ENCODE peak calls at places on chromosomes 3 and 15, in four cellular contexts. I is AG09309, H is MCF 10A, W is brain microvascular endothelial cell. X is an unnamed sample.

GRCh38 chr3:33063651-33064051 is 33.3 kb downstream of the GLB1 start:
- DNase-seq in I (peak; percentile 43), H (no peak), W (peak; percentile 23), X (peak; percentile 12)

GRCh38 chr3:100008081-100008698 is 106.1 kb downstream of the FILIP1L start:
- DNase-seq in I (no peak), H (no peak), W (no peak), X (no peak)

GRCh38 chr3:113287111-113287817 is 75.9 kb downstream of the BOC start:
- DNase-seq in I (peak; percentile 35), H (peak; percentile 71), W (peak; percentile 50), X (peak; percentile 71)

GRCh38 chr3:152444029-152444641 is 175.4 kb downstream of the MBNL1 start:
- DNase-seq in I (peak; percentile 41), H (peak; percentile 68), W (no peak), X (peak; percentile 40)

GRCh38 chr3:170418422-170419300 is at the start of gene CLDN11:
- DNase-seq in I (no peak), H (no peak), W (no peak), X (no peak)

GRCh38 chr3:170905862-170906261 is 2.6 kb downstream of the EIF5A2 start:
- DNase-seq in I (no peak), H (no peak), W (no peak), X (no peak)

GRCh38 chr15:78879517-78880241 is 7.0 kb downstream of the MORF4L1 start:
- DNase-seq in I (no peak), H (no peak), W (no peak), X (no peak)

GRCh38 chr3:117719316-117719926 is 1009.8 kb downstream of the TUSC7 start:
- DNase-seq in I (no peak), H (peak; percentile 29), W (no peak), X (no peak)

GRCh38 chr3:8423307-8423706 is 78.3 kb upstream of the LMCD1 start:
- DNase-seq in I (no peak), H (no peak), W (no peak), X (no peak)

GRCh38 chr3:197682713-197683112 is 54.0 kb downstream of the RUBCN start:
- DNase-seq in I (no peak), H (peak; percentile 9), W (no peak), X (no peak)

GRCh38 chr3:50161320-50161719 is 6.2 kb downstream of the SEMA3F start:
- DNase-seq in I (no peak), H (peak; percentile 71), W (no peak), X (no peak)

GRCh38 chr15:85766007-85766831 is 28.5 kb downstream of the KLHL25 start:
- DNase-seq in I (no peak), H (no peak), W (no peak), X (no peak)

GRCh38 chr3:61811652-61812051 is 250.3 kb downstream of the PTPRG start:
- DNase-seq in I (no peak), H (no peak), W (no peak), X (no peak)

GRCh38 chr3:70433091-70433490 is 120.7 kb upstream of the MDFIC2 start:
- DNase-seq in I (no peak), H (no peak), W (peak; percentile 73), X (no peak)

GRCh38 chr15:88605507-88606436 is 15.4 kb upstream of the AEN start:
- DNase-seq in I (no peak), H (no peak), W (peak; percentile 11), X (no peak)

GRCh38 chr3:135565481-135565880 is 400.0 kb upstream of the PPP2R3A start:
- DNase-seq in I (no peak), H (no peak), W (no peak), X (no peak)

GRCh38 chr3:38115645-38116427 is 21.1 kb downstream of the ACAA1 start:
- DNase-seq in I (no peak), H (no peak), W (no peak), X (no peak)

GRCh38 chr3:45473841-45474240 is 85.5 kb downstream of the LARS2 start:
- DNase-seq in I (peak; percentile 52), H (peak; percentile 65), W (peak; percentile 72), X (peak; percentile 72)

GRCh38 chr15:89150762-89151305 is 62.6 kb downstream of the ABHD2 start:
- DNase-seq in I (no peak), H (no peak), W (no peak), X (no peak)

GRCh38 chr3:30256474-30256873 is 349.9 kb upstream of the TGFBR2 start:
- DNase-seq in I (no peak), H (no peak), W (peak; percentile 63), X (no peak)

GRCh38 chr3:111676177-111677021 is 81.3 kb upstream of the ZBED2 start:
- DNase-seq in I (no peak), H (peak; percentile 67), W (peak; percentile 51), X (no peak)

GRCh38 chr15:34987623-34987981 is 485 bp downstream of the ZNF770 start:
- DNase-seq in I (no peak), H (no peak), W (no peak), X (no peak)

GRCh38 chr3:74523811-74524210 is 90.6 kb downstream of the CNTN3 start:
- DNase-seq in I (no peak), H (peak; percentile 25), W (no peak), X (no peak)

GRCh38 chr15:36362508-36362907 is 216.9 kb upstream of the CDIN1 start:
- DNase-seq in I (no peak), H (no peak), W (peak; percentile 29), X (no peak)

GRCh38 chr15:33559207-33559890 is 248.6 kb downstream of the RYR3 start:
- DNase-seq in I (no peak), H (no peak), W (no peak), X (no peak)

GRCh38 chr3:114880078-114880477 is 267.0 kb downstream of the ZBTB20 start:
- DNase-seq in I (no peak), H (peak; percentile 35), W (peak; percentile 34), X (no peak)

GRCh38 chr3:31667582-31667981 is 134.9 kb downstream of the STT3B start:
- DNase-seq in I (no peak), H (no peak), W (no peak), X (no peak)

GRCh38 chr3:187021748-187022402 is 91.5 kb downstream of the ST6GAL1 start:
- DNase-seq in I (no peak), H (peak; percentile 53), W (no peak), X (no peak)

GRCh38 chr3:111080357-111080937 is 8.8 kb downstream of the NECTIN3 start:
- DNase-seq in I (no peak), H (peak; percentile 61), W (no peak), X (no peak)

GRCh38 chr15:41936649-41937567 is 35.4 kb downstream of the EHD4 start:
- DNase-seq in I (no peak), H (no peak), W (peak; percentile 73), X (no peak)

DNA sequence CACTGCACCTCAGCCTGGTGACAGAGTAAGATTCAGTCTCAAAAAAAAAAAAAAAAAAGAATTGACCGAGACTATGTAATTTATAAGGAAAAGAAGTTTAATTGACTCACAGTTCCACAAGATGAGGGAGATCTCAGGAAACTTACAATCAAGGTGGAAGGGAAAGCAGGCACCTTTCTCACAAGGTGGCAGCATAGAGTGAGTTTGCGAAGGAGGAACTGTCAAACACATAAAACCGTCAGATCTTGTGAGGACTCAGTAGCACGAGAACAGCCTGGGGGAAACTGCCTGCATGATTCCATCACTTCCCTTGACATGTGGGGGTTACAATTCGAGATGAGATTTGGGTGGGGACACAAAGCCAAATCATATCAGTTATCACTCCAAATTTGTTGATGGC is 380.9 kb downstream of the EDEM1 start:
- DNase-seq in I (no peak), H (peak; percentile 12), W (no peak), X (no peak)
- TF ChIP-seq CTCF in I (no peak), H (peak; percentile 15), W (no peak), X (no peak)

GRCh38 chr3:175956964-175957363 is 1097.8 kb downstream of the NAALADL2 start:
- DNase-seq in I (peak; percentile 5), H (no peak), W (no peak), X (no peak)

GRCh38 chr3:175957427-175957826 is 1098.3 kb downstream of the NAALADL2 start:
- DNase-seq in I (no peak), H (no peak), W (no peak), X (no peak)
- TF ChIP-seq CTCF in I (no peak), H (no peak), W (no peak), X (no peak)

GRCh38 chr3:107637416-107638182 is 114.8 kb downstream of the BBX start:
- DNase-seq in I (no peak), H (no peak), W (no peak), X (no peak)
- TF ChIP-seq CTCF in I (no peak), H (no peak), W (no peak), X (no peak)

DNA sequence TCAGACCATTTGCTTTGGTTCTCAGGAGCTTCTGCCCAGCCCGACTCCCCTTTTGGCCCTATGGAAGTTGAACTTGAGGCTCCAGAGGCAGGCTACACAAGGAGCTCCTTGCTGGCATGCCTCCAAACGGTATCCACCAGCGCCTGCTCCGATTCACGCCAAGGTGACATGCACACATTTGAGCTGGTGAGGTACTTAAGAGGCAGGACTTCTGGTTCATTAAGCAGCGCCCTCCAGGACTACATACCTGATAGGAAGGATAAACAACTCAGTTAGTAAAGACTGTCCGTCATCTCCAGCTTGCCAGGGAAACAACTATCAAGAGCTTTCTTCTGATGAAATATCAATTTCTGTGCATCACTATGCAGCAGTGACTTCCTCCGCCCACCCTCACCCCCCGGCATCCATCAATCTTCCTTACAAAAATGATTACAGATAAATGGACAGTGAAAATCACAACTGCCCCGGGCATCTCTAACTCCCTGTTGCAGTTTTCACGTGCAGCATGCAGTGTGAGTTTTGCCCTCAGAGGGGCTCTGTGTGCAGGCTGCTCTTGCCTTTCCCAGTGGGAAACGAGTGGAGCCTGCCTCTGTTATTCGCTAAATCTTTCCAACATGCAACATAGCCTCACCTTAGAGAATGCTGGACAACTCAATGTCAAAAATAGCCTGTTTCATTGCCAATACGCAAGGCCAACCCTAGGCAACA is 122.9 kb downstream of the ARRDC4 start:
- DNase-seq in I (no peak), H (no peak), W (no peak), X (no peak)
- TF ChIP-seq CTCF in I (no peak), H (no peak), W (no peak), X (no peak)

GRCh38 chr3:128313181-128313725 is 153.4 kb downstream of the DNAJB8 start:
- DNase-seq in I (no peak), H (no peak), W (no peak), X (no peak)

GRCh38 chr3:128310286-128311058 is 156.2 kb downstream of the DNAJB8 start:
- DNase-seq in I (no peak), H (no peak), W (no peak), X (no peak)

GRCh38 chr3:128311441-128311844 is 155.2 kb downstream of the DNAJB8 start:
- DNase-seq in I (no peak), H (no peak), W (no peak), X (no peak)

GRCh38 chr3:128313936-128314335 is 152.8 kb downstream of the DNAJB8 start:
- DNase-seq in I (no peak), H (no peak), W (no peak), X (no peak)

GRCh38 chr3:128312271-128312670 is 154.4 kb downstream of the DNAJB8 start:
- DNase-seq in I (no peak), H (no peak), W (no peak), X (no peak)
- TF ChIP-seq CTCF in I (no peak), H (no peak), W (no peak), X (no peak)